ENCODE peak calls at places on chromosome 19, in five cellular contexts. One of them, this sample, is unnamed. For H3K36me3, the result is how much of the 10 kb centered on the place peaks cover.

GRCh38 chr19:39057615-39058014 is 25.3 kb upstream of the FBXO27 start:
- DNase-seq in heart right ventricle: no peak
- DNase-seq in tibial nerve: no peak
- DNase-seq in thoracic aorta: no peak
- DNase-seq in neuronal stem cell: no peak
- DNase-seq in this sample: no peak

GRCh38 chr19:18099623-18099995 is 2.0 kb downstream of the MAST3 start:
- DNase-seq in thoracic aorta: no peak
- DNase-seq in neuronal stem cell: no peak
- DNase-seq in tibial nerve: no peak
- DNase-seq in heart right ventricle: no peak
- DNase-seq in this sample: no peak

GRCh38 chr19:50702158-50702869 is 17.3 kb downstream of the SHANK1 start:
- DNase-seq in heart right ventricle: no peak
- DNase-seq in thoracic aorta: no peak
- DNase-seq in neuronal stem cell: no peak
- DNase-seq in tibial nerve: no peak
- DNase-seq in this sample: no peak

GRCh38 chr19:2478756-2479555 is 3.0 kb downstream of the GADD45B start:
- DNase-seq in thoracic aorta: peak
- DNase-seq in neuronal stem cell: no peak
- DNase-seq in tibial nerve: peak
- DNase-seq in heart right ventricle: peak
- DNase-seq in this sample: peak

GRCh38 chr19:50430888-50431342 is 1.8 kb upstream of the MYBPC2 start:
- DNase-seq in thoracic aorta: no peak
- DNase-seq in heart right ventricle: no peak
- DNase-seq in neuronal stem cell: no peak
- DNase-seq in tibial nerve: no peak
- DNase-seq in this sample: no peak

GRCh38 chr19:13906525-13906904 is 514 bp downstream of the CC2D1A start:
- DNase-seq in neuronal stem cell: no peak
- DNase-seq in thoracic aorta: no peak
- DNase-seq in heart right ventricle: peak
- DNase-seq in tibial nerve: no peak
- DNase-seq in this sample: peak

GRCh38 chr19:18939922-18940775 is 868 bp downstream of the HOMER3 start:
- DNase-seq in tibial nerve: no peak
- DNase-seq in neuronal stem cell: peak
- DNase-seq in heart right ventricle: peak
- DNase-seq in thoracic aorta: no peak
- DNase-seq in this sample: peak

GRCh38 chr19:11092181-11092538 is 2.9 kb downstream of the LDLR start:
- DNase-seq in thoracic aorta: no peak
- DNase-seq in heart right ventricle: no peak
- DNase-seq in tibial nerve: no peak
- DNase-seq in neuronal stem cell: no peak
- DNase-seq in this sample: no peak

GRCh38 chr19:10006335-10006708 is 4.0 kb downstream of the COL5A3 start:
- DNase-seq in neuronal stem cell: no peak
- DNase-seq in tibial nerve: no peak
- DNase-seq in heart right ventricle: peak
- DNase-seq in thoracic aorta: no peak
- DNase-seq in this sample: no peak

GRCh38 chr19:38675611-38676010 is 28.2 kb downstream of the ACTN4 start:
- DNase-seq in thoracic aorta: no peak
- DNase-seq in heart right ventricle: no peak
- DNase-seq in neuronal stem cell: no peak
- DNase-seq in tibial nerve: no peak
- DNase-seq in this sample: no peak

GRCh38 chr19:7987084-7987768 is 18.2 kb downstream of the ELAVL1 start:
- DNase-seq in thoracic aorta: no peak
- DNase-seq in tibial nerve: no peak
- DNase-seq in heart right ventricle: no peak
- DNase-seq in neuronal stem cell: no peak
- DNase-seq in this sample: no peak

DNA sequence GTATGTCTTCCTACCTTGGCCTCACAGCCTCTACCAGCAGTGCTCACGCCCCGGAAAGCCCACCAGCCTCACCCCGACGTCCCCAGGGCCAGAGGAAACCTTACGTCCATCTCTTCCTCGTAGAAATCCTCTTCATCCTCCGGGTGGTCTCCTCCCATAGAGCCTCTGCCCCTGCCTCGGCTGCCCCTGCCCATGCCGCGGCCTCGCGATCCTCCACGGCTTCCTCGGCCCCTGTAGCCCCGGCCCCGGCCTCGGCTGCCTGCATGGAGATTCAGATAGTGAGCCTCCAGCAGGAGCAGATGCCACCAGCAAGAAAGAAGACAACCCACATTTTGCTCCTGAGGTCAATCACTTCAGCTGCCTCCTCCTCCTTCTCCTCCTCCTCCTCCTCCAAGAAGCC is 27.3 kb downstream of the ZC3H4 start:
- DNase-seq in neuronal stem cell: no peak
- DNase-seq in heart right ventricle: no peak
- DNase-seq in thoracic aorta: no peak
- DNase-seq in tibial nerve: no peak
- DNase-seq in this sample: no peak
- H3K36me3 ChIP-seq in neuronal stem cell: half or more
- H3K36me3 ChIP-seq in heart right ventricle: half or more
- H3K36me3 ChIP-seq in thoracic aorta: half or more
- H3K36me3 ChIP-seq in tibial nerve: under half
- H3K36me3 ChIP-seq in this sample: half or more

GRCh38 chr19:45821570-45821969 is 6.5 kb upstream of the RSPH6A start:
- DNase-seq in neuronal stem cell: no peak
- DNase-seq in tibial nerve: no peak
- DNase-seq in heart right ventricle: no peak
- DNase-seq in thoracic aorta: no peak
- DNase-seq in this sample: no peak
- H3K36me3 ChIP-seq in neuronal stem cell: half or more
- H3K36me3 ChIP-seq in tibial nerve: under half
- H3K36me3 ChIP-seq in heart right ventricle: half or more
- H3K36me3 ChIP-seq in thoracic aorta: under half
- H3K36me3 ChIP-seq in this sample: half or more

DNA sequence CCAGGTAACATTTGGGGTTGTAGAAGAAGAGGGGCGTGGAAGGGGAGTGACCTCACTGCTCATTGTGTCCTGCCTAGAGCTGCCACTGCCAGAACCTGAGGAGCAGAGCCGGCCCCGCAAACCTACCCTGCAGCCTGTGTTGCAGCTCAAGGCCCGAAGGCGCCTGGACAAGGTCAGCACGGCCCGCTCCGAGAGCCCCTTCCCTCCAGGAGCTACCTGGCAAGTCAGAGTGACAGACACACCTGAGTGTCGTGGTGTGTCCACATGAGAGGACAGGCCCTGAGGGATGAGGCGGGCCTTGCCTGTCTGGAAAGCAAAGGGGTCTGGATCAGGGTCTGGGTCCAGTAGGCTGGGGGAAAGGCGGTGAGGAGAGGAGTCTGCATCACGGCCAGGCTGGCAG is 6.8 kb downstream of the KMT2B start:
- DNase-seq in neuronal stem cell: no peak
- DNase-seq in heart right ventricle: no peak
- DNase-seq in thoracic aorta: no peak
- DNase-seq in tibial nerve: no peak
- DNase-seq in this sample: no peak
- H3K36me3 ChIP-seq in neuronal stem cell: half or more
- H3K36me3 ChIP-seq in heart right ventricle: half or more
- H3K36me3 ChIP-seq in thoracic aorta: half or more
- H3K36me3 ChIP-seq in tibial nerve: half or more
- H3K36me3 ChIP-seq in this sample: half or more

GRCh38 chr19:14949876-14950275 is 8.6 kb downstream of the OR7C2 start:
- DNase-seq in thoracic aorta: no peak
- DNase-seq in neuronal stem cell: no peak
- DNase-seq in heart right ventricle: no peak
- DNase-seq in tibial nerve: no peak
- DNase-seq in this sample: no peak

GRCh38 chr19:14940266-14940665 is 1.0 kb upstream of the OR7C2 start:
- DNase-seq in neuronal stem cell: no peak
- DNase-seq in tibial nerve: no peak
- DNase-seq in heart right ventricle: no peak
- DNase-seq in thoracic aorta: no peak
- DNase-seq in this sample: no peak

GRCh38 chr19:14943601-14944000 is 2.3 kb downstream of the OR7C2 start:
- DNase-seq in tibial nerve: no peak
- DNase-seq in heart right ventricle: no peak
- DNase-seq in neuronal stem cell: no peak
- DNase-seq in thoracic aorta: no peak
- DNase-seq in this sample: no peak

GRCh38 chr19:14941189-14941588 is at the start of gene OR7C2:
- DNase-seq in thoracic aorta: no peak
- DNase-seq in tibial nerve: no peak
- DNase-seq in heart right ventricle: no peak
- DNase-seq in neuronal stem cell: no peak
- DNase-seq in this sample: no peak

DNA sequence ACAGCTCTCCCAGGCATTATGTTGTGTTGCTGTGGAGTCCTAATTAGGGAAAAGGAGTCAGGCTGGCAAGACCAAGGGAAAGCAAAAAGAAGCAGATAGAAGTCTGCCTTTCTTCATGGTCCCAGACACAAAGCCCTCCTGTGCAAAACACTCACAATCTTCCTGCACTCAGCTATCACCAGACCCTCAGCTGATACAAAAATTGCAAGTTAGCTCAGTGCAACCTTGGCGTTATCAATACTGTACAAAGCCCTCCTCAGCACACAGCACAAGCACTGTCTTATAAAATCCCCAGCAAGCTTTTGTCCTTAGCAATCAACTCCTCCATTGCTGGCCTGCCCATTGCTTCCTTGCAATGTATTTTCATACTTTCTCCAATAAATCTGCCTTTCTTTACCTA is 3.2 kb downstream of the OR7C2 start:
- DNase-seq in heart right ventricle: no peak
- DNase-seq in tibial nerve: no peak
- DNase-seq in neuronal stem cell: no peak
- DNase-seq in thoracic aorta: no peak
- DNase-seq in this sample: no peak
- H3K36me3 ChIP-seq in heart right ventricle: under half
- H3K36me3 ChIP-seq in tibial nerve: under half
- H3K36me3 ChIP-seq in neuronal stem cell: under half
- H3K36me3 ChIP-seq in thoracic aorta: under half
- H3K36me3 ChIP-seq in this sample: under half

GRCh38 chr19:883661-884211 is 9.3 kb downstream of the MED16 start:
- DNase-seq in thoracic aorta: no peak
- DNase-seq in heart right ventricle: no peak
- DNase-seq in neuronal stem cell: no peak
- DNase-seq in tibial nerve: no peak
- DNase-seq in this sample: peak
- H3K36me3 ChIP-seq in thoracic aorta: half or more
- H3K36me3 ChIP-seq in heart right ventricle: half or more
- H3K36me3 ChIP-seq in neuronal stem cell: half or more
- H3K36me3 ChIP-seq in tibial nerve: under half
- H3K36me3 ChIP-seq in this sample: half or more

GRCh38 chr19:1275260-1275975 is at the start of gene FAM174C:
- DNase-seq in heart right ventricle: peak
- DNase-seq in neuronal stem cell: peak
- DNase-seq in tibial nerve: peak
- DNase-seq in thoracic aorta: no peak
- DNase-seq in this sample: peak
- H3K36me3 ChIP-seq in heart right ventricle: half or more
- H3K36me3 ChIP-seq in neuronal stem cell: half or more
- H3K36me3 ChIP-seq in tibial nerve: under half
- H3K36me3 ChIP-seq in thoracic aorta: under half
- H3K36me3 ChIP-seq in this sample: half or more

GRCh38 chr19:4357095-4357797 is 13.9 kb downstream of the MPND start:
- DNase-seq in heart right ventricle: no peak
- DNase-seq in tibial nerve: no peak
- DNase-seq in thoracic aorta: no peak
- DNase-seq in neuronal stem cell: no peak
- DNase-seq in this sample: no peak

GRCh38 chr19:4358709-4359626 is 15.6 kb downstream of the MPND start:
- DNase-seq in tibial nerve: no peak
- DNase-seq in heart right ventricle: no peak
- DNase-seq in thoracic aorta: no peak
- DNase-seq in neuronal stem cell: no peak
- DNase-seq in this sample: no peak

GRCh38 chr19:4359627-4360000 is 16.3 kb downstream of the MPND start:
- DNase-seq in tibial nerve: no peak
- DNase-seq in heart right ventricle: no peak
- DNase-seq in thoracic aorta: no peak
- DNase-seq in neuronal stem cell: no peak
- DNase-seq in this sample: no peak

GRCh38 chr19:4360081-4360569 is 16.8 kb downstream of the MPND start:
- DNase-seq in neuronal stem cell: no peak
- DNase-seq in heart right ventricle: no peak
- DNase-seq in tibial nerve: no peak
- DNase-seq in thoracic aorta: no peak
- DNase-seq in this sample: no peak

DNA sequence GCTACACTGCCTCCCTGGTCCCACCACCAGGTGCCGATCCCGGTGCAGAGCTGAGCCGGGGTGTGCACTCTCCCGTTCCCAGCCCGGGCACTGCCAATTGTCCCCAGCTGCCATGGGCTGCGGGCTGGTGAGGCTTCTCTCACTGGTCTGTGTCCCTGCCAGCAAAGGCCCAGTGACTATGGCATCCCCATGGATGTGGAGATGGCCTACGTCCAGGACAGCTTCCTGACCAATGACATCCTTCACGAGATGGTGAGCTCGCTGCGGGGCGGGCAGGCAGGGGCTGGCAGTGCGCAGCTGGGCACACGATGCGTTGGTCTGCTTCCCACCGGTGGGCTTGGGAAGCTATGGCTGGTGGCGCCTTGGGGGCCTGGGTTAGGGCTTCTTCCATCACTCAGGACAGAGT is 14.6 kb downstream of the MPND start:
- DNase-seq in thoracic aorta: no peak
- DNase-seq in tibial nerve: no peak
- DNase-seq in neuronal stem cell: no peak
- DNase-seq in heart right ventricle: no peak
- DNase-seq in this sample: no peak
- H3K36me3 ChIP-seq in thoracic aorta: under half
- H3K36me3 ChIP-seq in tibial nerve: under half
- H3K36me3 ChIP-seq in neuronal stem cell: half or more
- H3K36me3 ChIP-seq in heart right ventricle: half or more
- H3K36me3 ChIP-seq in this sample: half or more

DNA sequence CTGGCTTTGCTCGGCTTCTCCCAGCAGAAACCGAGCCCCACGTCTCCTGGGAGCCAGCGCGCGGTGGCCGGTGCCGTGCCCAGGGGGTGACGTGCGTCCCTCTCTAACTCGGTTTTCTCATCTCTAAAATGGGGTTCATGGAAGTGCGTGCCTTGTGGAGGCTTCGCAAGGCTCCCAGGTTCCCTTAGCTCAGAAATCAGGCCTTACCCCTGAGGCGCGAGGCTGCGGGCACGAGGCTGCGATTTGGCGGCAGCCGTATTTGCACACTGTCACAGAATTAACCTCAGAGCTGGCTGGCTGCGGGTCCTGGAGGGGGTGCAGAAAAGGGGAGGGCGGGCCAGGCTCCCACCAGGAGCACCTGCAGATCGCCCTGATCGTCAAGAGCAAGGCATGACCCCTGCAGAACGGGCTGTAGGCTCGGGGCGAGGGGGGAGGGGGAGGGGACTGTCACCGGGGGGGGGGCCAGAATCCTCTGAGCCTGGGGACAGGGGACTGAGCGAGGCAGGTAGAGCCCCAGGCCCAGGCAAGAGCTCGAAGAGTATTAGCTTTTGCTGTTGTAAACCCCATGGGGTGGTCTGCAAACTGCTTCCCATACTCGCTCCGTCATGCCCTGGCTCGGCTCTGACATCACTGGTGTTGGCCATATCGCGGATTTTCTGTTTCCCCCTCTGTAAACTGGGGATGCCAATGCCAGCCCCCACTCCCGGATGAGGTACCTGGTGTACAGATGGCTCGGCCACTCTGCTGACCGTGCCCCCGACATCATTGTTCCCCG is 62.2 kb downstream of the CCNE1 start:
- DNase-seq in heart right ventricle: no peak
- DNase-seq in thoracic aorta: no peak
- DNase-seq in tibial nerve: no peak
- DNase-seq in neuronal stem cell: no peak
- DNase-seq in this sample: no peak
- H3K36me3 ChIP-seq in heart right ventricle: under half
- H3K36me3 ChIP-seq in thoracic aorta: under half
- H3K36me3 ChIP-seq in tibial nerve: under half
- H3K36me3 ChIP-seq in neuronal stem cell: under half
- H3K36me3 ChIP-seq in this sample: under half